ENCODE peak calls at places on chromosomes 5 and 9, in five cellular contexts. M, U, F, K and L are unnamed samples.

GRCh38 chr5:120463991-120464626 is at the start of gene PRR16:
- DNase-seq in M (peak), U (no peak), K (peak), F (no peak), L (peak)

GRCh38 chr9:112867275-112867991 is 23.2 kb downstream of the SLC46A2 start:
- DNase-seq in F (no peak), U (no peak), M (no peak), K (no peak), L (no peak)

GRCh38 chr5:80654054-80654390 is 430 bp upstream of the MSH3 start:
- DNase-seq in M (no peak), K (peak), F (no peak), U (no peak), L (no peak)

GRCh38 chr5:73170522-73170921 is 2.5 kb upstream of the TMEM174 start:
- DNase-seq in F (no peak), K (peak), M (no peak), U (no peak), L (no peak)

GRCh38 chr5:173626501-173626812 is 10.0 kb upstream of the BOD1 start:
- DNase-seq in K (no peak), F (no peak), U (no peak), M (no peak), L (no peak)

GRCh38 chr5:180604271-180604670 is 13.0 kb upstream of the SCGB3A1 start:
- DNase-seq in M (no peak), F (no peak), U (no peak), K (no peak), L (no peak)

GRCh38 chr9:37678789-37679273 is 28.1 kb downstream of the FRMPD1 start:
- DNase-seq in K (no peak), F (no peak), M (no peak), U (no peak), L (no peak)

GRCh38 chr9:70218767-70219166 is 40.0 kb upstream of the SMC5 start:
- DNase-seq in F (no peak), M (no peak), K (no peak), U (no peak), L (no peak)

GRCh38 chr5:157203417-157203816 is 22.8 kb downstream of the ITK start:
- DNase-seq in K (no peak), F (no peak), U (no peak), M (no peak), L (no peak)

GRCh38 chr9:126599047-126599650 is 14.6 kb upstream of the LMX1B start:
- DNase-seq in M (no peak), K (no peak), F (no peak), U (no peak), L (no peak)

DNA sequence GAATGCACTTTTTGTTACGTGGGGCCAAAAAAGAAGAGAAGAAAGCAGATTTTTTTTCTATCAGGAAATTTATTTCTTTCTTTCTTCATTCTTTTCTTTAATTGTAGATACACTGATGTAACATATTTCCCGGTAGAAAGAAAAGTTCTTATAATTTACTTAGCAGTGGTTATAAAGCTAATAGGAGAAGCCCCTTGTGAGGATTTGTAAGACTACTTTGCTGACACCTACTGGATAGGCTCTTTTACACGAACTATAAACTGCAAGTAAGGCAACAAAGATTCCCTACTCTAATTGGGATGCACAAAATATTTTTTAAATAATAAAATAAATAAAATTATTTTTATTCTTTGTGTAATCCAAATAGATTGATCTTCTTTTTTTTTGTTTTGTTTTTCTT is 284.4 kb downstream of the DNAH5 start:
- DNase-seq in M (no peak), K (no peak), U (no peak), F (no peak), L (no peak)
- TF ChIP-seq CTCF in M (peak), K (no peak), U (no peak), F (no peak), L (peak)

GRCh38 chr9:12759767-12760166 is 15.1 kb upstream of the LURAP1L start:
- DNase-seq in U (no peak), M (no peak), K (no peak), F (no peak), L (no peak)

GRCh38 chr9:12764150-12764549 is 10.7 kb upstream of the LURAP1L start:
- DNase-seq in F (no peak), M (no peak), U (no peak), K (no peak), L (no peak)

GRCh38 chr9:12766357-12766756 is 8.5 kb upstream of the LURAP1L start:
- DNase-seq in F (no peak), K (no peak), M (no peak), U (no peak), L (no peak)

GRCh38 chr9:12765399-12765798 is 9.4 kb upstream of the LURAP1L start:
- DNase-seq in U (no peak), F (no peak), K (no peak), M (no peak), L (no peak)

DNA sequence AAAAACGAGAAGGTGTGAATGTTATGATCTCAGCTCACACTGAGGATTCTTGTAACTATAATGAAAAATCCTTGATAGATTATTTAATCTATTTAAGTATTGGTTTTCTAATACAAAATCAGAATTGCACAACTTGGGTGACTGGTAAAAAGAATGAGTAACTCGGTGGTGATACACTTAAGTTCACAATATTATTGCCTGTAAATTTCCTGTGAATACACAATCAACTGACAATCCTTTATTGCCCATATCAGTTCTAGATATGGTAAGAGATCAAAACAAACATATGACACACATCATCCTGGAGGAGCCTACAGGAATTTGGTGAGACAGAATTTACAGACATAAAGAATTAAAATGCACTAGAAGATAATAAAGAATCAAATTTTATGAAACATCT is 14.1 kb upstream of the LURAP1L start:
- DNase-seq in M (no peak), U (no peak), F (no peak), K (no peak), L (no peak)
- TF ChIP-seq CTCF in M (no peak), U (no peak), F (no peak), K (no peak), L (no peak)

GRCh38 chr5:38994329-38994927 is 79.8 kb downstream of the RICTOR start:
- DNase-seq in U (no peak), K (peak), F (no peak), M (no peak), L (no peak)
- TF ChIP-seq CTCF in U (no peak), K (peak), F (peak), M (peak), L (peak)

DNA sequence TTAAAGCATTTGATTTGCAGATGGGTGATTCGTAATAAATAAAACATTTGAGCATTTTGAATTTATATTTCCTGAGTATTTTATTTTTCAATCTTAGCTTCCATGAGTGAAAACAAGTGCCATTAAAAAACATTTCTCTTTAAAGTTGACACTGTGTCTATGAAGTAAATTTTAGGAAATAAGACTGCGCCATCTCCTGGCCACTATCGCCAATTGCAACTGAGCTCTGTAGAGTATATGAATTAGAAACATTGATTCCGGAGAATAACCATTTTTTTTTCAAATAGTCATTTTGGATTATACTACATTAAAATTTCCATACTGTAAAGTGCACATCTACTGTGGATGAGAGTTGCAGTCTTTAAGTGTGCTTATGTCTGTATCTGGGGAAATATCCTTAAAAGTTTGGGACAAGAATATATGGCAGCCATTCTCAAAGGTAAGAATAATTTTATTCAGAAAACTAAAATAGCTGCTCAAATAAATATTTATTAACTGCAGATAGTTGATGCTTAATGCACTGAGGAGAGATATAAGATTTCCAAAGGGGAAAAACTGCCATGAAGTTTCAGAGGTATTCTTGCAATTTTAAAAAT is 5.9 kb downstream of the DMRTA1 start:
- DNase-seq in U (peak), M (peak), K (peak), F (peak), L (no peak)
- TF ChIP-seq CTCF in U (peak), M (peak), K (peak), F (peak), L (peak)

DNA sequence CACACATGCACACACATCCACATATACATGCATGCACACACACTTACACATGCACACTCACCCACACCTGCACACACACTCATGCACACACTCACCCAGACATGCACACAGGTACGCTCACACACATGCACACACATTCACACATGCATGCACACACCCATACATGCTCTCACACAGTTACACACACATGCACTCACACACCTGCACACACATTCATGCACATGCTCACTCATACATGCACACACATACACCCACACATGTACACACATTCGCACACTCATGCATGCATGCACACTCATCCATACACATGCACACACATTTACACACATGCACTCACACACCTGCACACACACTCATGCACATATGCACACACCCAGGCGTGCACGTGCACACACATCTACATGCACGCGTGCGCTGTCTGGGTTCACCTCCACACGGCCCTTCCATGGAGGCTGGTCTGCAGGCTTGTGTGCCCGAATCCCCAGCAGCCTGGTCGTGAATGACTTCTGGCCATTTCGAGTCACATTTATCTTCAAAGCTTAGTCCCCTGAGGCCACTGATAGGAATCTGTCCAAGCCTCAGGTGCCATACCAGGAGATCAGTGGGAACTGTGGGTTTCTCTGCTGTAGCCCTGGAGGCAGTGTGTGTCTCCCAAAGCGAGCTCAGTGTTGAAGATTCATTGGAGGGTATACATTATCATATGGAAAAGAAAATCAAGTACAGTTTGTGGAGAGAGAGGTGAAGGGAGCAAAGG is 103.1 kb downstream of the COL5A1 start:
- DNase-seq in F (no peak), U (no peak), K (no peak), M (no peak), L (no peak)
- TF ChIP-seq CTCF in F (no peak), U (no peak), K (no peak), M (no peak), L (no peak)

DNA sequence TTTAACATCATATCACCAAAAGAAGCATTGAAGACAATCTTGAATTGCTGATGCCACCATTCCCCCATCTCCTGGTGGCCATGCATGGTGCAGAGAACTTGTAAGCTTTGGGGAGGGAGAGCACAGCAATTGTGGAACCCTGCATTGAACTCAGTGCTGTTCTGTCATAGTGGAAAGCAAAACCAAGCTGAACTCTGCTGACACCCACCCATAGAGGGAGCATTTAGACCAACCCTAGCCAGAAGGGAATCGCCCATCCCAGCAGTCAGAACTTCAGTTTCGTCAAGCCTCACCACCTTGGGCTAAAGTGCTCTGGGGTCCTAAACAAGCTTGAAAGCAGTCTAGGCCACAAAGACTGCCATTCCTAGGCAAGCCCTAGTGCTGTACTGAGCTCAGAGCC is 37.4 kb upstream of the RUSC2 start:
- DNase-seq in F (no peak), U (no peak), M (no peak), K (no peak), L (no peak)
- TF ChIP-seq CTCF in F (no peak), U (no peak), M (no peak), K (no peak), L (no peak)

DNA sequence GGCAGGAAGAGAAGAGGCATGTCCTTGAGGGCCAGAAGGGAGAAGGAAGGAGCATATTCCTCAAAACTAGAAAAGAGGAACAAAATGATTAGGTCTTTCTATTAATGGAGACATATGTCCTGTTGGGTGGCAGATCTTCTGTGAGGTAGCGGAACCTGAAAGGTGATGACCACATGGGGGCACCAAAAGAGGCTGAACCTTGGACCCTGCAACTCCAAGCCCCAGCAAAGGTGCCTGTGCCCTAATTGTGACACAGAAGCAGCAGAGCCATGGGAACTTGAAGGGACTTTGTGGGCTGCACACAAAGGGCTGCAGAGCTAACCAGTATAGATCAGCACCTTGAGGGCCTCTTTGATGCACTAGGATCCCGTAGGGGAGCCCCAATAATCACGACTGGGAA is 158.0 kb downstream of the BAAT start:
- DNase-seq in K (no peak), F (no peak), U (no peak), M (no peak), L (no peak)
- TF ChIP-seq CTCF in K (no peak), F (no peak), U (no peak), M (no peak), L (no peak)

DNA sequence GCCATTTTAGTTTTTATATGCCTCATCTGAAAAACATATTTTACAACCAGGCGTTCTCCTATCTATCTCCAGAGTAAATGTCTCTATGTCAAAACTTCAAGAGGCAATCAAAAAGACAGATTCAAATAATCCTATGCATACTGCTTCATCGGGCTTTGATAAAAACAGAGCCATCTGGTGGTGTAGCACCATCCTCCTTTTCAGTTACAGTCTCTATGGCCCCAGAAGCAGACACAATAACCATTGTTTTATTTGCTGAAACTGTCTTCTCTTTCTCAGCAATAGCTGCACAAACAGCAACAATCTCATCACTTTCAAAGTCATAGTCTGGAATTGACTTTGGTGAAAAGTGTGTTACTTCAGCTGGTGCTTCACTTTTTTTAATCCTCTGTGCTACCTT is 36.3 kb downstream of the PTGER4 start:
- DNase-seq in U (no peak), M (no peak), K (no peak), F (no peak), L (no peak)
- TF ChIP-seq CTCF in U (no peak), M (no peak), K (no peak), F (no peak), L (no peak)